ENCODE peak calls at places on chromosome 6, in ten cellular contexts. R is activated T-helper 9 cell treated with anti-CD3 and anti-CD28 coated beads, Interleukin-2, amount 50 U/mL, for 16 hours; Z is cardiac muscle cell; F is NCI-H2081; H is EL; K is H54; I is fibroblast of pulmonary artery; U is NAMALWA; N is HS-5; M is CD8-positive, alpha-beta T cell. S is an unnamed sample.

GRCh38 chr6:31356216-31356945 is 598 bp downstream of the HLA-B start:
- DNase-seq in R (no peak), Z (peak), F (no peak), H (no peak), K (no peak), I (peak), U (peak), N (no peak), M (no peak), S (peak)

GRCh38 chr6:125169058-125169457 is 15.5 kb downstream of the TPD52L1 start:
- DNase-seq in R (no peak), Z (peak), F (no peak), H (no peak), K (no peak), I (peak), U (no peak), N (no peak), M (no peak), S (no peak)

GRCh38 chr6:141956046-141956761 is 176.5 kb upstream of the GJE1 start:
- DNase-seq in R (no peak), Z (peak), F (no peak), H (peak), K (peak), I (peak), U (no peak), N (no peak), M (no peak), S (no peak)

GRCh38 chr6:7909323-7910276 is 988 bp downstream of the TXNDC5 start:
- DNase-seq in R (peak), Z (peak), F (peak), H (peak), K (peak), I (peak), U (peak), N (peak), M (no peak), S (peak)

GRCh38 chr6:164861964-164862363 is 447.4 kb downstream of the C6orf118 start:
- DNase-seq in R (no peak), Z (no peak), F (no peak), H (no peak), K (no peak), I (no peak), U (no peak), N (no peak), M (no peak), S (no peak)

GRCh38 chr6:81575446-81575845 is 177.0 kb downstream of the TENT5A start:
- DNase-seq in R (no peak), Z (no peak), F (no peak), H (no peak), K (no peak), I (no peak), U (no peak), N (no peak), M (no peak), S (no peak)

GRCh38 chr6:161301338-161301737 is 27.5 kb upstream of the AGPAT4 start:
- DNase-seq in R (no peak), Z (peak), F (no peak), H (peak), K (no peak), I (peak), U (no peak), N (peak), M (no peak), S (no peak)

GRCh38 chr6:13653296-13653695 is 38.2 kb downstream of the NOL7 start:
- DNase-seq in R (no peak), Z (no peak), F (no peak), H (peak), K (no peak), I (peak), U (no peak), N (no peak), M (no peak), S (no peak)

GRCh38 chr6:119334535-119335264 is 14.9 kb downstream of the MAN1A1 start:
- DNase-seq in R (no peak), Z (peak), F (peak), H (no peak), K (no peak), I (peak), U (no peak), N (no peak), M (no peak), S (no peak)

GRCh38 chr6:113873043-113873667 is 16.0 kb downstream of the MARCKS start:
- DNase-seq in R (no peak), Z (no peak), F (peak), H (no peak), K (no peak), I (no peak), U (peak), N (no peak), M (no peak), S (peak)

GRCh38 chr6:117531346-117531745 is 48.9 kb downstream of the DCBLD1 start:
- DNase-seq in R (no peak), Z (no peak), F (no peak), H (no peak), K (no peak), I (no peak), U (no peak), N (no peak), M (no peak), S (no peak)

GRCh38 chr6:115214283-115214682 is 846.4 kb downstream of the FRK start:
- DNase-seq in R (no peak), Z (no peak), F (no peak), H (no peak), K (no peak), I (no peak), U (no peak), N (no peak), M (no peak), S (no peak)

GRCh38 chr6:35381132-35381531 is 38.8 kb downstream of the PPARD start:
- DNase-seq in R (no peak), Z (no peak), F (no peak), H (peak), K (peak), I (no peak), U (no peak), N (no peak), M (no peak), S (no peak)

GRCh38 chr6:13528777-13529343 is 41.5 kb upstream of the GFOD1 start:
- DNase-seq in R (no peak), Z (no peak), F (peak), H (no peak), K (no peak), I (no peak), U (no peak), N (no peak), M (no peak), S (no peak)

GRCh38 chr6:130583268-130583667 is 217.5 kb downstream of the TMEM200A start:
- DNase-seq in R (no peak), Z (no peak), F (no peak), H (no peak), K (no peak), I (no peak), U (no peak), N (no peak), M (no peak), S (peak)